ENCODE peak calls at places on chromosomes 4 and X, in six cellular contexts. I is HAP-1; B is activated effector memory CD4-positive, alpha-beta T cell treated with anti-CD3 and anti-CD28 coated beads, Interleukin-2, amount 50 U/mL, for 16 hours; T is astrocyte of the hippocampus; C is activated naive CD4-positive, alpha-beta T cell; L is activated T-cell treated with anti-CD3 and anti-CD28 coated beads for 24 hours. O is an unnamed sample.

GRCh38 chrX:10897768-10898167 is 213.4 kb upstream of the HCCS start:
- DNase-seq in I (no peak), B (no peak), T (no peak), C (no peak), L (no peak), O (no peak)

GRCh38 chrX:52034211-52034610 is 34.8 kb downstream of the MAGED4B start:
- DNase-seq in I (no peak), B (no peak), T (peak; percentile 1), C (no peak), L (no peak), O (no peak)

GRCh38 chr4:53240573-53240972 is 125.3 kb downstream of the SCFD2 start:
- DNase-seq in I (no peak), B (no peak), T (no peak), C (no peak), L (no peak), O (no peak)

GRCh38 chr4:37219251-37219650 is 25.3 kb upstream of the NWD2 start:
- DNase-seq in I (no peak), B (no peak), T (peak; percentile 1), C (no peak), L (no peak), O (no peak)

GRCh38 chr4:94408549-94409374 is 43.0 kb upstream of the PDLIM5 start:
- DNase-seq in I (no peak), B (no peak), T (peak; percentile 41), C (no peak), L (no peak), O (no peak)

GRCh38 chr4:11367371-11367770 is 61.3 kb downstream of the HS3ST1 start:
- DNase-seq in I (no peak), B (no peak), T (peak; percentile 79), C (no peak), L (no peak), O (no peak)

GRCh38 chr4:181550381-181550780 is 692.8 kb upstream of the TENM3 start:
- DNase-seq in I (peak; percentile 14), B (no peak), T (no peak), C (no peak), L (no peak), O (no peak)

GRCh38 chr4:185392156-185392555 is 3.6 kb downstream of the LRP2BP start:
- DNase-seq in I (no peak), B (no peak), T (no peak), C (no peak), L (no peak), O (no peak)

GRCh38 chr4:148834804-148835598 is 392.8 kb upstream of the NR3C2 start:
- DNase-seq in I (no peak), B (no peak), T (no peak), C (no peak), L (no peak), O (no peak)

GRCh38 chr4:78638324-78639172 is 87.0 kb downstream of the ANXA3 start:
- DNase-seq in I (no peak), B (no peak), T (no peak), C (no peak), L (no peak), O (no peak)

GRCh38 chrX:112147206-112147605 is 64.6 kb upstream of the TRPC5 start:
- DNase-seq in I (peak; percentile 16), B (no peak), T (peak; percentile 30), C (no peak), L (no peak), O (peak; percentile 4)

GRCh38 chrX:32673193-32673592 is 538.2 kb downstream of the DMD start:
- DNase-seq in I (peak; percentile 20), B (no peak), T (peak; percentile 2), C (no peak), L (no peak), O (peak; percentile 0)

GRCh38 chrX:71622347-71623104 is 4.2 kb upstream of the CXCR3 start:
- DNase-seq in I (no peak), B (peak; percentile 84), T (peak; percentile 71), C (peak; percentile 11), L (peak; percentile 55), O (no peak)

GRCh38 chr4:69617083-69617694 is 22.3 kb downstream of the UGT2A2 start:
- DNase-seq in I (peak; percentile 43), B (no peak), T (peak; percentile 28), C (no peak), L (no peak), O (no peak)

GRCh38 chr4:168920438-168921081 is 89.5 kb downstream of the CBR4 start:
- DNase-seq in I (peak; percentile 99), B (no peak), T (no peak), C (no peak), L (no peak), O (no peak)

GRCh38 chrX:151183912-151184565 is 7.7 kb downstream of the GPR50 start:
- DNase-seq in I (no peak), B (no peak), T (no peak), C (no peak), L (no peak), O (no peak)

GRCh38 chr4:45349859-45350258 is 623.5 kb upstream of the GNPDA2 start:
- DNase-seq in I (no peak), B (no peak), T (no peak), C (no peak), L (no peak), O (no peak)

GRCh38 chr4:81215936-81216335 is 914 bp upstream of the PRKG2 start:
- DNase-seq in I (no peak), B (no peak), T (no peak), C (no peak), L (no peak), O (no peak)

GRCh38 chr4:31104596-31104995 is 384.4 kb downstream of the PCDH7 start:
- DNase-seq in I (no peak), B (no peak), T (peak; percentile 48), C (no peak), L (no peak), O (no peak)

GRCh38 chrX:109862386-109862910 is 129.4 kb upstream of the ACSL4 start:
- DNase-seq in I (peak; percentile 41), B (no peak), T (no peak), C (no peak), L (no peak), O (no peak)

GRCh38 chrX:7330971-7331746 is 183.2 kb upstream of the PUDP start:
- DNase-seq in I (no peak), B (no peak), T (peak; percentile 73), C (no peak), L (no peak), O (no peak)

GRCh38 chrX:140817943-140818342 is 108.4 kb downstream of the LINC00632 start:
- DNase-seq in I (peak; percentile 74), B (no peak), T (peak; percentile 39), C (no peak), L (no peak), O (no peak)

GRCh38 chr4:103150677-103151076 is 47.5 kb downstream of the CENPE start:
- DNase-seq in I (no peak), B (no peak), T (no peak), C (no peak), L (no peak), O (peak; percentile 67)

GRCh38 chrX:45769919-45770582 is 569.4 kb upstream of the DIPK2B start:
- DNase-seq in I (peak; percentile 84), B (peak; percentile 73), T (peak; percentile 88), C (no peak), L (peak; percentile 23), O (no peak)

GRCh38 chrX:13151806-13152510 is 107.5 kb upstream of the FAM9C start:
- DNase-seq in I (no peak), B (peak; percentile 63), T (peak; percentile 64), C (no peak), L (peak; percentile 7), O (no peak)

GRCh38 chr4:76087007-76087769 is 12.7 kb downstream of the ART3 start:
- DNase-seq in I (peak; percentile 84), B (no peak), T (peak; percentile 62), C (no peak), L (no peak), O (peak; percentile 8)

GRCh38 chrX:22093550-22093949 is 61.4 kb downstream of the PHEX start:
- DNase-seq in I (no peak), B (no peak), T (no peak), C (no peak), L (no peak), O (no peak)

GRCh38 chr4:56655627-56656345 is 25.3 kb downstream of the HOPX start:
- DNase-seq in I (no peak), B (peak; percentile 67), T (peak; percentile 61), C (peak; percentile 3), L (no peak), O (no peak)

GRCh38 chrX:112636951-112637541 is 42.7 kb downstream of the LHFPL1 start:
- DNase-seq in I (no peak), B (no peak), T (peak; percentile 88), C (no peak), L (no peak), O (no peak)

GRCh38 chr4:73103799-73104503 is 34.4 kb upstream of the COX18 start:
- DNase-seq in I (peak; percentile 16), B (no peak), T (no peak), C (no peak), L (no peak), O (no peak)

GRCh38 chrX:119790977-119791436 is 423 bp downstream of the RPL39 start:
- DNase-seq in I (no peak), B (peak; percentile 76), T (peak; percentile 41), C (peak; percentile 17), L (peak; percentile 31), O (no peak)

GRCh38 chr4:150415213-150415612 is 166.7 kb upstream of the MAB21L2 start:
- DNase-seq in I (no peak), B (no peak), T (no peak), C (no peak), L (no peak), O (no peak)

GRCh38 chr4:88008624-88009235 is 1.3 kb downstream of the PKD2 start:
- DNase-seq in I (peak; percentile 9), B (no peak), T (peak; percentile 58), C (no peak), L (no peak), O (no peak)

O was measured in Panc1.